ENCODE peak calls at places on chromosomes 3 and 15, in ten cellular contexts. One of them, this sample, is unnamed.

GRCh38 chr3:34264650-34265049 is 466.2 kb downstream of the PDCD6IP start:
- DNase-seq in NCI-H1105 treated with DMSO at 0.1 percent for 48 hours: no peak
- DNase-seq in NCI-H1048: no peak
- DNase-seq in KBM-7: no peak
- DNase-seq in NCI-H1930: no peak
- DNase-seq in effector CD4-positive, alpha-beta T cell: no peak
- DNase-seq in fibroblast of lung: no peak
- DNase-seq in tibial artery: no peak
- DNase-seq in stimulated activated CD8-positive, alpha-beta memory T cell treated with anti-CD3 and anti-CD28 coated beads, Interleukin-15, amount 100 ng/mL, for 24 hours: no peak
- DNase-seq in GDM1: no peak
- DNase-seq in this sample: peak; percentile 86

GRCh38 chr3:59432676-59433075 is 382.9 kb upstream of the CFAP20DC start:
- DNase-seq in NCI-H1105 treated with DMSO at 0.1 percent for 48 hours: no peak
- DNase-seq in NCI-H1048: no peak
- DNase-seq in KBM-7: no peak
- DNase-seq in NCI-H1930: no peak
- DNase-seq in effector CD4-positive, alpha-beta T cell: no peak
- DNase-seq in fibroblast of lung: no peak
- DNase-seq in tibial artery: no peak
- DNase-seq in stimulated activated CD8-positive, alpha-beta memory T cell treated with anti-CD3 and anti-CD28 coated beads, Interleukin-15, amount 100 ng/mL, for 24 hours: no peak
- DNase-seq in GDM1: no peak
- DNase-seq in this sample: no peak

GRCh38 chr15:80567721-80568157 is 127.4 kb upstream of the ABHD17C start:
- DNase-seq in NCI-H1105 treated with DMSO at 0.1 percent for 48 hours: no peak
- DNase-seq in NCI-H1048: no peak
- DNase-seq in KBM-7: peak; percentile 81
- DNase-seq in NCI-H1930: no peak
- DNase-seq in effector CD4-positive, alpha-beta T cell: no peak
- DNase-seq in fibroblast of lung: peak; percentile 87
- DNase-seq in tibial artery: no peak
- DNase-seq in stimulated activated CD8-positive, alpha-beta memory T cell treated with anti-CD3 and anti-CD28 coated beads, Interleukin-15, amount 100 ng/mL, for 24 hours: no peak
- DNase-seq in GDM1: no peak
- DNase-seq in this sample: peak; percentile 75

GRCh38 chr15:91884604-91885003 is 31.1 kb downstream of the SLCO3A1 start:
- DNase-seq in NCI-H1105 treated with DMSO at 0.1 percent for 48 hours: no peak
- DNase-seq in NCI-H1048: no peak
- DNase-seq in KBM-7: no peak
- DNase-seq in NCI-H1930: no peak
- DNase-seq in effector CD4-positive, alpha-beta T cell: no peak
- DNase-seq in fibroblast of lung: peak; percentile 46
- DNase-seq in tibial artery: no peak
- DNase-seq in stimulated activated CD8-positive, alpha-beta memory T cell treated with anti-CD3 and anti-CD28 coated beads, Interleukin-15, amount 100 ng/mL, for 24 hours: no peak
- DNase-seq in GDM1: no peak
- DNase-seq in this sample: no peak

GRCh38 chr3:61562042-61562809 is 855 bp downstream of the PTPRG start:
- DNase-seq in NCI-H1105 treated with DMSO at 0.1 percent for 48 hours: no peak
- DNase-seq in NCI-H1048: no peak
- DNase-seq in KBM-7: peak; percentile 47
- DNase-seq in NCI-H1930: no peak
- DNase-seq in effector CD4-positive, alpha-beta T cell: no peak
- DNase-seq in fibroblast of lung: no peak
- DNase-seq in tibial artery: peak; percentile 69
- DNase-seq in stimulated activated CD8-positive, alpha-beta memory T cell treated with anti-CD3 and anti-CD28 coated beads, Interleukin-15, amount 100 ng/mL, for 24 hours: no peak
- DNase-seq in GDM1: no peak
- DNase-seq in this sample: no peak

GRCh38 chr15:80856809-80857377 is 77.7 kb downstream of the CEMIP start:
- DNase-seq in NCI-H1105 treated with DMSO at 0.1 percent for 48 hours: peak; percentile 51
- DNase-seq in NCI-H1048: no peak
- DNase-seq in KBM-7: no peak
- DNase-seq in NCI-H1930: no peak
- DNase-seq in effector CD4-positive, alpha-beta T cell: no peak
- DNase-seq in fibroblast of lung: no peak
- DNase-seq in tibial artery: no peak
- DNase-seq in stimulated activated CD8-positive, alpha-beta memory T cell treated with anti-CD3 and anti-CD28 coated beads, Interleukin-15, amount 100 ng/mL, for 24 hours: no peak
- DNase-seq in GDM1: no peak
- DNase-seq in this sample: no peak

GRCh38 chr3:134291300-134292254 is 40.9 kb upstream of the RYK start:
- DNase-seq in NCI-H1105 treated with DMSO at 0.1 percent for 48 hours: peak; percentile 24
- DNase-seq in NCI-H1048: no peak
- DNase-seq in KBM-7: no peak
- DNase-seq in NCI-H1930: no peak
- DNase-seq in effector CD4-positive, alpha-beta T cell: no peak
- DNase-seq in fibroblast of lung: peak; percentile 93
- DNase-seq in tibial artery: peak; percentile 87
- DNase-seq in stimulated activated CD8-positive, alpha-beta memory T cell treated with anti-CD3 and anti-CD28 coated beads, Interleukin-15, amount 100 ng/mL, for 24 hours: no peak
- DNase-seq in GDM1: no peak
- DNase-seq in this sample: peak; percentile 47

GRCh38 chr3:68447885-68448284 is 484.5 kb downstream of the TAFA4 start:
- DNase-seq in NCI-H1105 treated with DMSO at 0.1 percent for 48 hours: no peak
- DNase-seq in NCI-H1048: no peak
- DNase-seq in KBM-7: no peak
- DNase-seq in NCI-H1930: no peak
- DNase-seq in effector CD4-positive, alpha-beta T cell: no peak
- DNase-seq in fibroblast of lung: no peak
- DNase-seq in tibial artery: no peak
- DNase-seq in stimulated activated CD8-positive, alpha-beta memory T cell treated with anti-CD3 and anti-CD28 coated beads, Interleukin-15, amount 100 ng/mL, for 24 hours: no peak
- DNase-seq in GDM1: no peak
- DNase-seq in this sample: no peak

GRCh38 chr3:172157566-172158258 is 118.3 kb downstream of the FNDC3B start:
- DNase-seq in NCI-H1105 treated with DMSO at 0.1 percent for 48 hours: no peak
- DNase-seq in NCI-H1048: no peak
- DNase-seq in KBM-7: no peak
- DNase-seq in NCI-H1930: no peak
- DNase-seq in effector CD4-positive, alpha-beta T cell: no peak
- DNase-seq in fibroblast of lung: no peak
- DNase-seq in tibial artery: no peak
- DNase-seq in stimulated activated CD8-positive, alpha-beta memory T cell treated with anti-CD3 and anti-CD28 coated beads, Interleukin-15, amount 100 ng/mL, for 24 hours: no peak
- DNase-seq in GDM1: no peak
- DNase-seq in this sample: no peak

GRCh38 chr3:4290272-4290893 is 12.8 kb upstream of the SETMAR start:
- DNase-seq in NCI-H1105 treated with DMSO at 0.1 percent for 48 hours: peak; percentile 20
- DNase-seq in NCI-H1048: no peak
- DNase-seq in KBM-7: peak; percentile 51
- DNase-seq in NCI-H1930: no peak
- DNase-seq in effector CD4-positive, alpha-beta T cell: peak; percentile 5
- DNase-seq in fibroblast of lung: peak; percentile 61
- DNase-seq in tibial artery: no peak
- DNase-seq in stimulated activated CD8-positive, alpha-beta memory T cell treated with anti-CD3 and anti-CD28 coated beads, Interleukin-15, amount 100 ng/mL, for 24 hours: no peak
- DNase-seq in GDM1: peak; percentile 13
- DNase-seq in this sample: peak; percentile 55

GRCh38 chr3:190432216-190432615 is 17.5 kb downstream of the TMEM207 start:
- DNase-seq in NCI-H1105 treated with DMSO at 0.1 percent for 48 hours: no peak
- DNase-seq in NCI-H1048: no peak
- DNase-seq in KBM-7: no peak
- DNase-seq in NCI-H1930: no peak
- DNase-seq in effector CD4-positive, alpha-beta T cell: no peak
- DNase-seq in fibroblast of lung: no peak
- DNase-seq in tibial artery: no peak
- DNase-seq in stimulated activated CD8-positive, alpha-beta memory T cell treated with anti-CD3 and anti-CD28 coated beads, Interleukin-15, amount 100 ng/mL, for 24 hours: no peak
- DNase-seq in GDM1: no peak
- DNase-seq in this sample: peak; percentile 77

GRCh38 chr3:60743631-60744164 is 507.6 kb downstream of the FHIT start:
- DNase-seq in NCI-H1105 treated with DMSO at 0.1 percent for 48 hours: peak; percentile 28
- DNase-seq in NCI-H1048: no peak
- DNase-seq in KBM-7: peak; percentile 45
- DNase-seq in NCI-H1930: no peak
- DNase-seq in effector CD4-positive, alpha-beta T cell: no peak
- DNase-seq in fibroblast of lung: peak; percentile 20
- DNase-seq in tibial artery: no peak
- DNase-seq in stimulated activated CD8-positive, alpha-beta memory T cell treated with anti-CD3 and anti-CD28 coated beads, Interleukin-15, amount 100 ng/mL, for 24 hours: no peak
- DNase-seq in GDM1: no peak
- DNase-seq in this sample: no peak

GRCh38 chr3:29465836-29466235 is 185.0 kb downstream of the RBMS3 start:
- DNase-seq in NCI-H1105 treated with DMSO at 0.1 percent for 48 hours: no peak
- DNase-seq in NCI-H1048: no peak
- DNase-seq in KBM-7: no peak
- DNase-seq in NCI-H1930: no peak
- DNase-seq in effector CD4-positive, alpha-beta T cell: no peak
- DNase-seq in fibroblast of lung: peak; percentile 40
- DNase-seq in tibial artery: no peak
- DNase-seq in stimulated activated CD8-positive, alpha-beta memory T cell treated with anti-CD3 and anti-CD28 coated beads, Interleukin-15, amount 100 ng/mL, for 24 hours: no peak
- DNase-seq in GDM1: no peak
- DNase-seq in this sample: no peak

GRCh38 chr3:80232760-80233159 is 465.0 kb upstream of the ROBO1 start:
- DNase-seq in NCI-H1105 treated with DMSO at 0.1 percent for 48 hours: no peak
- DNase-seq in NCI-H1048: no peak
- DNase-seq in KBM-7: no peak
- DNase-seq in NCI-H1930: no peak
- DNase-seq in effector CD4-positive, alpha-beta T cell: no peak
- DNase-seq in fibroblast of lung: peak; percentile 93
- DNase-seq in tibial artery: no peak
- DNase-seq in stimulated activated CD8-positive, alpha-beta memory T cell treated with anti-CD3 and anti-CD28 coated beads, Interleukin-15, amount 100 ng/mL, for 24 hours: no peak
- DNase-seq in GDM1: no peak
- DNase-seq in this sample: peak; percentile 3

GRCh38 chr3:71208273-71209095 is 375.0 kb downstream of the FOXP1 start:
- DNase-seq in NCI-H1105 treated with DMSO at 0.1 percent for 48 hours: peak; percentile 49
- DNase-seq in NCI-H1048: no peak
- DNase-seq in KBM-7: peak; percentile 94
- DNase-seq in NCI-H1930: peak; percentile 89
- DNase-seq in effector CD4-positive, alpha-beta T cell: no peak
- DNase-seq in fibroblast of lung: peak; percentile 46
- DNase-seq in tibial artery: no peak
- DNase-seq in stimulated activated CD8-positive, alpha-beta memory T cell treated with anti-CD3 and anti-CD28 coated beads, Interleukin-15, amount 100 ng/mL, for 24 hours: no peak
- DNase-seq in GDM1: peak; percentile 28
- DNase-seq in this sample: no peak

GRCh38 chr15:52681441-52681840 is 2.3 kb upstream of the ATOSA start:
- DNase-seq in NCI-H1105 treated with DMSO at 0.1 percent for 48 hours: no peak
- DNase-seq in NCI-H1048: no peak
- DNase-seq in KBM-7: no peak
- DNase-seq in NCI-H1930: no peak
- DNase-seq in effector CD4-positive, alpha-beta T cell: no peak
- DNase-seq in fibroblast of lung: no peak
- DNase-seq in tibial artery: no peak
- DNase-seq in stimulated activated CD8-positive, alpha-beta memory T cell treated with anti-CD3 and anti-CD28 coated beads, Interleukin-15, amount 100 ng/mL, for 24 hours: no peak
- DNase-seq in GDM1: no peak
- DNase-seq in this sample: no peak

GRCh38 chr3:195875482-195876236 is 32.7 kb downstream of the TNK2 start:
- DNase-seq in NCI-H1105 treated with DMSO at 0.1 percent for 48 hours: no peak
- DNase-seq in NCI-H1048: no peak
- DNase-seq in KBM-7: no peak
- DNase-seq in NCI-H1930: no peak
- DNase-seq in effector CD4-positive, alpha-beta T cell: no peak
- DNase-seq in fibroblast of lung: no peak
- DNase-seq in tibial artery: no peak
- DNase-seq in stimulated activated CD8-positive, alpha-beta memory T cell treated with anti-CD3 and anti-CD28 coated beads, Interleukin-15, amount 100 ng/mL, for 24 hours: no peak
- DNase-seq in GDM1: no peak
- DNase-seq in this sample: no peak

GRCh38 chr3:155131104-155131503 is 51.0 kb downstream of the MME start:
- DNase-seq in NCI-H1105 treated with DMSO at 0.1 percent for 48 hours: no peak
- DNase-seq in NCI-H1048: no peak
- DNase-seq in KBM-7: no peak
- DNase-seq in NCI-H1930: no peak
- DNase-seq in effector CD4-positive, alpha-beta T cell: no peak
- DNase-seq in fibroblast of lung: peak; percentile 60
- DNase-seq in tibial artery: no peak
- DNase-seq in stimulated activated CD8-positive, alpha-beta memory T cell treated with anti-CD3 and anti-CD28 coated beads, Interleukin-15, amount 100 ng/mL, for 24 hours: no peak
- DNase-seq in GDM1: no peak
- DNase-seq in this sample: no peak

GRCh38 chr3:145704020-145704419 is 457.0 kb downstream of the PLOD2 start:
- DNase-seq in NCI-H1105 treated with DMSO at 0.1 percent for 48 hours: no peak
- DNase-seq in NCI-H1048: no peak
- DNase-seq in KBM-7: peak; percentile 43
- DNase-seq in NCI-H1930: no peak
- DNase-seq in effector CD4-positive, alpha-beta T cell: no peak
- DNase-seq in fibroblast of lung: peak; percentile 24
- DNase-seq in tibial artery: no peak
- DNase-seq in stimulated activated CD8-positive, alpha-beta memory T cell treated with anti-CD3 and anti-CD28 coated beads, Interleukin-15, amount 100 ng/mL, for 24 hours: no peak
- DNase-seq in GDM1: no peak
- DNase-seq in this sample: peak; percentile 92

This sample was measured in A673.